ENCODE peak calls at places on chromosomes 3 and 15, in nine cellular contexts. T is NAMALWA; F is activated T-cell treated with anti-CD3 and anti-CD28 coated beads, Interleukin-2, amount 50 U/mL, for 24 hours; J is T1000; W is HT-29; G is lower leg skin; I is CD8-positive, alpha-beta T cell; N is SJSA1; P is midbrain. C is an unnamed sample.

GRCh38 chr3:177357352-177358084 is 160.2 kb upstream of the TBL1XR1 start:
- DNase-seq in J (peak), W (peak), T (peak), F (no peak), N (peak), I (no peak), G (peak), P (no peak), C (peak)

GRCh38 chr15:72047020-72047419 is 70.9 kb downstream of the MYO9A start:
- DNase-seq in G (no peak), P (no peak), W (no peak), I (no peak), N (no peak), F (no peak), J (no peak), T (no peak), C (no peak)

GRCh38 chr3:140432176-140432753 is 245.6 kb upstream of the TRIM42 start:
- DNase-seq in I (no peak), N (no peak), T (no peak), W (no peak), G (peak), P (no peak), J (no peak), F (no peak), C (no peak)

GRCh38 chr3:49025793-49026520 is 3.2 kb downstream of the IMPDH2 start:
- DNase-seq in G (no peak), T (no peak), P (no peak), N (no peak), F (no peak), W (no peak), J (no peak), I (no peak), C (no peak)

GRCh38 chr3:9151240-9151639 is 98.2 kb downstream of the SRGAP3 start:
- DNase-seq in J (no peak), P (no peak), T (no peak), G (peak), N (no peak), W (peak), I (no peak), F (no peak), C (no peak)

GRCh38 chr3:46463120-46463867 is 1.4 kb downstream of the LTF start:
- DNase-seq in F (no peak), W (no peak), I (peak), P (no peak), T (no peak), G (peak), N (peak), J (no peak), C (no peak)

GRCh38 chr3:105366302-105367062 is at the start of gene ALCAM:
- DNase-seq in G (peak), I (peak), N (peak), T (peak), P (peak), W (peak), J (peak), F (peak), C (peak)

GRCh38 chr3:151875759-151876158 is 2.3 kb downstream of the SUCNR1 start:
- DNase-seq in G (no peak), I (no peak), J (no peak), W (peak), F (no peak), P (no peak), T (peak), N (no peak), C (no peak)

GRCh38 chr3:183764854-183765731 is 60.3 kb downstream of the MAP6D1 start:
- DNase-seq in G (no peak), W (peak), N (peak), F (no peak), P (no peak), T (peak), I (no peak), J (no peak), C (peak)

GRCh38 chr15:52112203-52112750 is 298 bp downstream of the BCL2L10 start:
- DNase-seq in N (no peak), P (no peak), F (peak), W (peak), J (no peak), I (peak), G (peak), T (no peak), C (no peak)

GRCh38 chr15:89652131-89652530 is 3.1 kb downstream of the KIF7 start:
- DNase-seq in F (no peak), P (no peak), J (no peak), N (no peak), I (no peak), W (no peak), G (no peak), T (no peak), C (no peak)

GRCh38 chr3:64094713-64095079 is 71.4 kb upstream of the PSMD6 start:
- DNase-seq in P (no peak), F (no peak), I (no peak), N (no peak), T (no peak), J (no peak), W (no peak), G (no peak), C (no peak)

GRCh38 chr3:129745253-129745652 is 138.8 kb upstream of the PLXND1 start:
- DNase-seq in J (no peak), T (no peak), N (no peak), P (no peak), F (no peak), G (no peak), W (no peak), I (no peak), C (no peak)

GRCh38 chr3:158085358-158085757 is 20.9 kb downstream of the SHOX2 start:
- DNase-seq in G (no peak), N (no peak), W (no peak), F (no peak), P (no peak), J (no peak), T (no peak), I (no peak), C (no peak)

GRCh38 chr3:178246004-178246403 is 290.2 kb upstream of the KCNMB2 start:
- DNase-seq in F (no peak), J (no peak), W (no peak), I (no peak), P (no peak), N (no peak), T (no peak), G (no peak), C (no peak)

GRCh38 chr3:61725851-61726333 is 164.5 kb downstream of the PTPRG start:
- DNase-seq in I (no peak), N (no peak), T (no peak), P (no peak), F (no peak), W (no peak), J (no peak), G (no peak), C (no peak)

GRCh38 chr3:170908235-170909116 is at the start of gene EIF5A2:
- DNase-seq in P (peak), F (peak), I (peak), T (peak), W (peak), N (peak), J (peak), G (peak), C (peak)

GRCh38 chr3:18725668-18726407 is 300.7 kb upstream of the SATB1 start:
- DNase-seq in T (no peak), J (no peak), W (no peak), G (no peak), N (no peak), F (no peak), I (peak), P (no peak), C (no peak)

GRCh38 chr3:128021768-128022372 is 30.4 kb upstream of the SEC61A1 start:
- DNase-seq in P (no peak), F (no peak), N (no peak), G (peak), T (no peak), J (no peak), W (no peak), I (no peak), C (no peak)

GRCh38 chr3:64329037-64329436 is 103.8 kb upstream of the PRICKLE2 start:
- DNase-seq in W (peak), I (no peak), F (no peak), J (no peak), T (no peak), G (no peak), P (no peak), N (no peak), C (no peak)

GRCh38 chr15:75891895-75892294 is 11.8 kb upstream of the FBXO22 start:
- DNase-seq in W (peak), I (no peak), G (no peak), F (no peak), P (no peak), N (peak), T (no peak), J (peak), C (no peak)

GRCh38 chr3:186953011-186953487 is 22.7 kb downstream of the ST6GAL1 start:
- DNase-seq in P (no peak), W (no peak), I (no peak), N (no peak), G (no peak), F (no peak), J (no peak), T (no peak), C (no peak)

GRCh38 chr3:193655827-193656433 is 62.9 kb downstream of the OPA1 start:
- DNase-seq in J (no peak), G (no peak), N (no peak), P (no peak), W (no peak), T (no peak), F (no peak), I (no peak), C (no peak)

GRCh38 chr15:83516935-83517334 is 69.8 kb downstream of the SH3GL3 start:
- DNase-seq in F (no peak), G (no peak), N (no peak), W (no peak), J (no peak), I (no peak), P (no peak), T (no peak), C (no peak)